ENCODE peak calls at places on chromosomes 4 and X, in six cellular contexts. I is body of pancreas, N is WTC11, E is cardiac muscle cell, Q is lower leg skin, A is kidney epithelial cell. T is an unnamed sample.

GRCh38 chrX:10119399-10119990 is 37.3 kb upstream of the CLCN4 start:
- DNase-seq in I (peak; percentile 85), N (peak; percentile 27), E (peak; percentile 91), Q (peak; percentile 89), A (peak; percentile 29), T (peak; percentile 60)

GRCh38 chrX:54808109-54808604 is 612 bp downstream of the MAGED2 start:
- DNase-seq in I (peak; percentile 55), N (peak; percentile 76), E (peak; percentile 86), Q (peak; percentile 91), A (no peak), T (peak; percentile 80)

GRCh38 chrX:48802813-48803261 is 970 bp downstream of the HDAC6 start:
- DNase-seq in I (no peak), N (no peak), E (no peak), Q (no peak), A (no peak), T (no peak)

GRCh38 chrX:101656817-101657216 is 2.8 kb downstream of the ARMCX2 start:
- DNase-seq in I (no peak), N (no peak), E (no peak), Q (no peak), A (no peak), T (no peak)

GRCh38 chr4:116358633-116359222 is 726.6 kb downstream of the TRAM1L1 start:
- DNase-seq in I (peak; percentile 87), N (peak; percentile 83), E (peak; percentile 65), Q (peak; percentile 83), A (peak; percentile 23), T (no peak)

GRCh38 chr4:55491486-55491885 is 55.2 kb downstream of the CLOCK start:
- DNase-seq in I (no peak), N (no peak), E (no peak), Q (no peak), A (no peak), T (no peak)

GRCh38 chrX:145002776-145003175 is 244.5 kb upstream of the SPANXN1 start:
- DNase-seq in I (no peak), N (no peak), E (no peak), Q (no peak), A (no peak), T (no peak)

GRCh38 chr4:118224239-118224829 is 128.5 kb downstream of the PRSS12 start:
- DNase-seq in I (no peak), N (no peak), E (peak; percentile 74), Q (no peak), A (peak; percentile 39), T (no peak)

GRCh38 chr4:37825943-37826281 is 574 bp upstream of the PGM2 start:
- DNase-seq in I (no peak), N (no peak), E (no peak), Q (no peak), A (no peak), T (no peak)

GRCh38 chrX:20374450-20374849 is 107.7 kb upstream of the RPS6KA3 start:
- DNase-seq in I (no peak), N (no peak), E (no peak), Q (no peak), A (no peak), T (no peak)

GRCh38 chr4:39975488-39976089 is 2.1 kb downstream of the PDS5A start:
- DNase-seq in I (no peak), N (no peak), E (no peak), Q (no peak), A (no peak), T (no peak)

GRCh38 chr4:151045907-151046306 is 30.8 kb upstream of the LRBA start:
- DNase-seq in I (peak; percentile 8), N (peak; percentile 33), E (peak; percentile 21), Q (peak; percentile 8), A (no peak), T (no peak)

GRCh38 chrX:70454441-70455365 is 10.1 kb downstream of the DLG3 start:
- DNase-seq in I (peak; percentile 96), N (peak; percentile 91), E (peak; percentile 93), Q (no peak), A (peak; percentile 59), T (peak; percentile 70)

GRCh38 chrX:132077912-132078311 is 49.9 kb downstream of the FRMD7 start:
- DNase-seq in I (no peak), N (no peak), E (no peak), Q (no peak), A (no peak), T (no peak)

GRCh38 chr4:163165217-163166017 is 1.3 kb downstream of the NAF1 start:
- DNase-seq in I (no peak), N (no peak), E (no peak), Q (no peak), A (no peak), T (no peak)

GRCh38 chr4:1116837-1117236 is 3.5 kb upstream of the RNF212 start:
- DNase-seq in I (no peak), N (no peak), E (no peak), Q (no peak), A (peak; percentile 35), T (no peak)

GRCh38 chr4:119209077-119209476 is 3.4 kb upstream of the USP53 start:
- DNase-seq in I (no peak), N (no peak), E (no peak), Q (no peak), A (peak; percentile 80), T (no peak)

GRCh38 chr4:132737344-132737743 is 411.8 kb upstream of the PCDH10 start:
- DNase-seq in I (no peak), N (peak; percentile 54), E (peak; percentile 33), Q (no peak), A (no peak), T (no peak)
- TF ChIP-seq CTCF in I (no peak), N (no peak), E (no peak), Q (no peak), A (no peak), T (no peak)

GRCh38 chrX:41475611-41476241 is 28.6 kb downstream of the NYX start:
- DNase-seq in I (no peak), N (peak; percentile 69), E (no peak), Q (peak; percentile 78), A (no peak), T (no peak)

GRCh38 chrX:41482153-41482850 is 35.2 kb downstream of the NYX start:
- DNase-seq in I (no peak), N (no peak), E (no peak), Q (no peak), A (no peak), T (no peak)

GRCh38 chrX:41478397-41478911 is 31.3 kb downstream of the NYX start:
- DNase-seq in I (no peak), N (no peak), E (no peak), Q (no peak), A (no peak), T (no peak)

GRCh38 chrX:41480508-41481260 is 33.5 kb downstream of the NYX start:
- DNase-seq in I (no peak), N (no peak), E (no peak), Q (no peak), A (no peak), T (no peak)

DNA sequence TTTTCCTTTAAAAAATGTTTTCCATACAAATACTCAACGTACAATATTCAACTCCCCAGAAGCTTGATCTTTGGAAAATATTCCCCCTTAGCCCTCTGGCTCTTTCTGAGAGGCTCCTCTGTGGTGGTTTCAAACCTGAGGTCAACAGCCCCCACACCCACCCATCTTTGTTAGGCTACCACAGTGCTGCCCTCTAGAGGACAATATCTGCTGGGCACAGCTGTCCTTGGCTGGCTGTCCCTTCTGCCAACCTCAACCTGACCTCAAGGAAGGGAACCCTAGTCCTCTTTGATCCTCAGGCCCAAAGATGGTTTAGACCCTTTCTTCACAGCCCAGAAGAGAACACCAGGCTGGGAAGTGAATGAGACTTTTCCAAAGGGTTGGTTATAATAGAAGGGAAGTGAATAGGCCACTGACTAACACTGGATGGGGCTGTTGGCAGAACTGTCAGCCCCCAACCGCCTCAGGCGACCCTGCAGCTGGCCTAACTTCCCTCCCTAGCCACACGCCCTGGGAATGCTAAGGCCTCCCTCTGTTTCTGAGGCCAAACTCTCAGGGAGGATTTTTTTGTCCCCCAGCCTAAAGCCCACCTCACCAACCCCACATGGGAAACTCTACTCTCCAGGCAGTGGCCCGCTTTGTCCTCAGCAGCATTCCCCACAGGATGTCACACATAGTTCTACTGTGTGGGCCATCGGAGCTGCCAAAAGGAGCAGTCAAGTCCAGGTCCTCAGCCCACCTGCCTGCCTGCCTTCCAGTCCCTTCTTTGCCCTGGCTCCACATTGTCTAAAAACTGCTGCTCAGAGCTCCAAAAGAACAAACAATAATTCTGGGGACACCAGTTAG is 34.3 kb downstream of the NYX start:
- DNase-seq in I (no peak), N (peak; percentile 31), E (no peak), Q (no peak), A (no peak), T (no peak)
- TF ChIP-seq CTCF in I (no peak), N (peak; percentile 40), E (peak; percentile 39), Q (no peak), A (peak; percentile 9), T (peak; percentile 31)

GRCh38 chr4:158496030-158496741 is 25.5 kb upstream of the RXFP1 start:
- DNase-seq in I (peak; percentile 28), N (peak; percentile 85), E (peak; percentile 59), Q (no peak), A (no peak), T (peak; percentile 18)
- TF ChIP-seq CTCF in I (no peak), N (peak; percentile 76), E (peak; percentile 52), Q (no peak), A (peak; percentile 49), T (no peak)

DNA sequence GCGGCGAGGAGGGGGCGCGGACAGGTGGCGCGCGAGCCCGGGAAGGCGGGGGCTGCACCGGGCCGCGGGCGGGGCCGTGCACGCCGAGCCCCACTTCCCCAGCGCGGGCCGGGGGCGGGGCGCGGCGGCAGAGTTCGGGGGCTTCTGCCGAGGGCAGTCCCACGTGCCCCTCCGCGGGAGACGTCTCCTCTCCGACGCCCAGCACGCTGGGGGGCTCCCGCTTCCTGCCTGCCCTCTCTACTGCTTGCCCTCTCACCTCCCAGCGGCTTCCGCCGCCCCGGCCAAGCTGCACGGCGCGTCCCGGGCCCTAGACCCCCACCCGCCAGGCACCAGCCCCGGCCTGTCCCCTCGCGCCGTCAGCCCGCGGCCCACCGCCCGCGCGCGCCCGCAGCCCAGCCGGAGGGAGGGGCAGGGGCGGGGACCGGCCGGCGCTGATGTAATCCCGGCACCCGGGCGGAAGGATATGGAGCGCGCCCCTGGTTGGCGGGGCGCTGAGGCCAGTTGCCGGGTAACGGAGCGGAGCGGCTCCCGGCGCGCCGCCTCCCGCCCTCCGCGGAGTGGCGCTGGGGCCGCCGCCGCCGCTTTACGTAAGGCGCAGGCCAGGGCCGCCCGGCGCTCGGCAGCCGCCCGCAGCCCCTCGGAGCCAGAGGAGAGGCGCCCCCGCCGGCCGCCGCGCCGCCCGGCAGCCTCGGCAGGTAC is at the start of gene KIAA0232:
- DNase-seq in I (peak; percentile 93), N (peak; percentile 89), E (peak; percentile 96), Q (peak; percentile 97), A (no peak), T (peak; percentile 92)
- TF ChIP-seq CTCF in I (no peak), N (no peak), E (no peak), Q (no peak), A (no peak), T (no peak)

GRCh38 chr4:24683116-24683515 is 98.8 kb upstream of the DHX15 start:
- DNase-seq in I (no peak), N (no peak), E (no peak), Q (no peak), A (no peak), T (no peak)

GRCh38 chr4:24689212-24689611 is 104.9 kb upstream of the DHX15 start:
- DNase-seq in I (no peak), N (no peak), E (no peak), Q (no peak), A (no peak), T (no peak)

GRCh38 chr4:24690436-24690835 is 104.9 kb upstream of the SOD3 start:
- DNase-seq in I (no peak), N (no peak), E (no peak), Q (no peak), A (no peak), T (no peak)

GRCh38 chr4:24688453-24688852 is 104.1 kb upstream of the DHX15 start:
- DNase-seq in I (no peak), N (no peak), E (no peak), Q (no peak), A (no peak), T (no peak)

GRCh38 chr4:24686866-24687672 is 102.7 kb upstream of the DHX15 start:
- DNase-seq in I (peak; percentile 33), N (peak; percentile 78), E (peak; percentile 30), Q (no peak), A (no peak), T (no peak)
- TF ChIP-seq CTCF in I (peak; percentile 46), N (peak; percentile 93), E (peak; percentile 66), Q (no peak), A (peak; percentile 53), T (peak; percentile 55)

T was measured in heart right ventricle.